ENCODE peak calls at places on chromosomes 7 and 10, in ten cellular contexts. S is dorsolateral prefrontal cortex, Y is upper lobe of right lung, H is uterus, L is T-helper 2 cell, I is Calu3, X is astrocyte of the spinal cord, G is LoVo, Z is fibroblast of lung, D is non-pigmented ciliary epithelial cell. W is an unnamed sample.

GRCh38 chr10:26556756-26557640 is 118.9 kb downstream of the APBB1IP start:
- DNase-seq in X (peak), S (no peak), Z (peak), I (peak), D (peak), G (peak), L (peak), H (no peak), Y (no peak), W (peak)

GRCh38 chr7:116588225-116588624 is 63.4 kb downstream of the CAV1 start:
- DNase-seq in Z (peak), I (no peak), S (no peak), H (no peak), D (no peak), G (no peak), X (peak), Y (no peak), L (peak), W (no peak)

GRCh38 chr10:89151857-89152256 is 55.3 kb downstream of the CH25H start:
- DNase-seq in I (no peak), X (peak), S (no peak), Z (peak), D (no peak), Y (no peak), L (no peak), G (no peak), H (no peak), W (no peak)

GRCh38 chr10:83248232-83248631 is 891.1 kb upstream of the GHITM start:
- DNase-seq in H (no peak), Y (no peak), Z (no peak), X (no peak), L (no peak), S (no peak), I (no peak), G (no peak), D (no peak), W (no peak)

GRCh38 chr10:69838853-69839252 is 37.1 kb downstream of the COL13A1 start:
- DNase-seq in Y (no peak), L (no peak), I (no peak), Z (peak), G (no peak), X (peak), H (no peak), D (peak), S (no peak), W (no peak)

GRCh38 chr7:8908889-8909288 is 475.5 kb downstream of the NXPH1 start:
- DNase-seq in Z (no peak), L (no peak), H (no peak), X (no peak), G (no peak), D (no peak), Y (no peak), S (no peak), I (no peak), W (no peak)

GRCh38 chr7:91866599-91867148 is 13.8 kb downstream of the MTERF1 start:
- DNase-seq in G (no peak), H (no peak), S (no peak), D (no peak), I (no peak), L (no peak), Y (no peak), X (no peak), Z (peak), W (no peak)

GRCh38 chr7:155360495-155361362 is 63.1 kb downstream of the INSIG1 start:
- DNase-seq in G (no peak), S (no peak), I (no peak), X (no peak), L (no peak), Y (peak), D (no peak), Z (no peak), H (no peak), W (no peak)

GRCh38 chr7:23341846-23342598 is 42.9 kb downstream of the MALSU1 start:
- DNase-seq in H (no peak), G (no peak), D (no peak), I (no peak), X (no peak), L (no peak), S (no peak), Y (no peak), Z (no peak), W (no peak)

GRCh38 chr10:14302035-14302434 is 28.7 kb downstream of the FRMD4A start:
- DNase-seq in X (peak), H (no peak), I (no peak), D (no peak), S (no peak), Z (peak), Y (no peak), G (no peak), L (no peak), W (no peak)

GRCh38 chr7:6178273-6179029 is 94.0 kb downstream of the CYTH3 start:
- DNase-seq in L (no peak), I (no peak), Z (no peak), G (no peak), D (no peak), S (no peak), X (no peak), H (no peak), Y (no peak), W (no peak)

GRCh38 chr7:191105-192034 is 1.0 kb upstream of the FAM20C start:
- DNase-seq in I (no peak), Y (no peak), H (peak), X (peak), D (peak), S (peak), G (no peak), L (peak), Z (peak), W (peak)

GRCh38 chr10:119131512-119132240 is 27.8 kb downstream of the DENND10 start:
- DNase-seq in Z (peak), S (no peak), L (peak), H (no peak), G (peak), I (no peak), D (no peak), X (peak), Y (no peak), W (no peak)

GRCh38 chr7:116434820-116435341 is 64.7 kb upstream of the CAV2 start:
- DNase-seq in Y (no peak), H (no peak), X (peak), Z (peak), D (peak), G (peak), I (no peak), L (no peak), S (no peak), W (peak)

GRCh38 chr10:27356738-27357137 is 116.1 kb upstream of the ACBD5 start:
- DNase-seq in D (no peak), Y (no peak), L (no peak), Z (no peak), H (no peak), X (no peak), S (no peak), G (no peak), I (no peak), W (no peak)

GRCh38 chr7:128673571-128673970 is 1.5 kb downstream of the GARIN1A start:
- DNase-seq in Y (no peak), X (no peak), L (no peak), Z (no peak), I (no peak), H (no peak), S (no peak), G (no peak), D (no peak), W (no peak)

GRCh38 chr7:117171106-117171505 is 151.8 kb downstream of the WNT2 start:
- DNase-seq in S (no peak), Y (no peak), L (no peak), H (no peak), Z (no peak), D (no peak), G (no peak), X (no peak), I (no peak), W (no peak)

GRCh38 chr10:124354411-124355382 is 64.0 kb downstream of the OAT start:
- DNase-seq in L (peak), X (peak), D (peak), H (peak), Y (peak), Z (peak), G (peak), S (peak), I (peak), W (peak)

GRCh38 chr7:50610521-50611277 is 45.5 kb upstream of the DDC start:
- DNase-seq in G (no peak), I (no peak), H (no peak), D (peak), Z (peak), S (no peak), Y (no peak), X (peak), L (peak), W (no peak)

GRCh38 chr10:60967854-60968484 is 24.0 kb upstream of the RHOBTB1 start:
- DNase-seq in L (peak), I (no peak), Y (no peak), S (no peak), G (no peak), Z (no peak), X (no peak), H (no peak), D (no peak), W (no peak)

GRCh38 chr7:147412782-147413186 is 1177.8 kb upstream of the C7orf33 start:
- DNase-seq in D (peak), S (no peak), G (no peak), Z (peak), X (peak), H (no peak), Y (no peak), L (no peak), I (no peak), W (no peak)

GRCh38 chr10:100529473-100530298 is at the start of gene NDUFB8:
- DNase-seq in I (peak), Y (peak), D (no peak), G (peak), Z (peak), X (peak), L (peak), H (peak), S (peak), W (peak)

GRCh38 chr7:131224996-131225395 is 102.7 kb upstream of the MKLN1 start:
- DNase-seq in H (no peak), G (no peak), D (no peak), L (no peak), Z (no peak), I (no peak), X (no peak), Y (no peak), S (no peak), W (no peak)

GRCh38 chr7:151665363-151665762 is 145.7 kb upstream of the RHEB start:
- DNase-seq in S (peak), D (peak), Z (peak), X (peak), Y (no peak), L (no peak), I (no peak), H (peak), G (no peak), W (no peak)

GRCh38 chr7:87147500-87147899 is 4.8 kb upstream of the DMTF1 start:
- DNase-seq in I (no peak), D (no peak), X (no peak), L (no peak), Z (no peak), Y (no peak), G (no peak), H (no peak), S (no peak), W (no peak)

GRCh38 chr7:102860351-102860811 is 52.4 kb upstream of the LRRC17 start:
- DNase-seq in H (no peak), L (no peak), X (peak), S (no peak), G (no peak), Y (no peak), D (peak), Z (peak), I (no peak), W (no peak)

GRCh38 chr10:72087392-72087968 is 871 bp downstream of the SPOCK2 start:
- DNase-seq in D (no peak), I (peak), Z (no peak), G (no peak), L (peak), S (no peak), X (no peak), H (no peak), Y (no peak), W (no peak)

GRCh38 chr7:135644154-135644553 is 18.2 kb upstream of the STMP1 start:
- DNase-seq in X (no peak), Y (no peak), Z (peak), D (no peak), H (no peak), G (no peak), I (no peak), S (no peak), L (no peak), W (no peak)

GRCh38 chr7:133298080-133298479 is 45.2 kb downstream of the EXOC4 start:
- DNase-seq in H (no peak), D (no peak), X (no peak), Y (no peak), I (no peak), L (no peak), Z (no peak), G (no peak), S (no peak), W (no peak)

GRCh38 chr10:59177031-59177861 is 803 bp downstream of the PHYHIPL start:
- DNase-seq in X (peak), Z (peak), I (peak), L (no peak), Y (no peak), S (peak), D (peak), H (peak), G (no peak), W (no peak)

GRCh38 chr10:13642293-13642692 is 55.5 kb downstream of the PRPF18 start:
- DNase-seq in L (no peak), Y (no peak), G (no peak), H (no peak), D (no peak), Z (no peak), X (no peak), S (no peak), I (no peak), W (no peak)

GRCh38 chr10:104054430-104054829 is 31.2 kb downstream of the COL17A1 start:
- DNase-seq in I (no peak), G (peak), Y (no peak), L (no peak), Z (no peak), D (peak), S (no peak), X (peak), H (no peak), W (no peak)

GRCh38 chr7:37110641-37111421 is 337.8 kb downstream of the ELMO1 start:
- DNase-seq in Y (no peak), D (no peak), Z (no peak), H (no peak), G (no peak), X (no peak), I (no peak), S (no peak), L (no peak), W (no peak)

GRCh38 chr7:139078399-139078798 is 31.1 kb downstream of the ZC3HAV1 start:
- DNase-seq in I (no peak), Z (peak), X (no peak), L (no peak), S (no peak), Y (no peak), D (peak), H (no peak), G (no peak), W (no peak)

GRCh38 chr10:53403688-53404087 is 631.1 kb upstream of the MBL2 start:
- DNase-seq in Y (peak), D (no peak), Z (peak), S (peak), H (no peak), L (no peak), I (peak), X (peak), G (no peak), W (no peak)